ENCODE peak calls at places on chromosomes 1 and 21, in ten cellular contexts. One of them, this sample, is unnamed.

GRCh38 chr1:77833521-77834100 is 54.2 kb downstream of the MIGA1 start:
- DNase-seq in neural crest cell: no peak
- DNase-seq in stimulated activated naive CD8-positive, alpha-beta T cell treated with anti-CD3 and anti-CD28 coated beads, Interleukin-15, Interleukin-2, amounts not matched to agents 100 U/mL and 50 U/mL, for 24 hours: no peak
- DNase-seq in foreskin keratinocyte: no peak
- DNase-seq in ELR: no peak
- DNase-seq in HCEC 1CT: peak; percentile 46
- DNase-seq in lung microvascular endothelial cell: no peak
- DNase-seq in hepatocyte: no peak
- DNase-seq in BJ: no peak
- DNase-seq in cardiac fibroblast: no peak
- DNase-seq in this sample: no peak

GRCh38 chr1:235304549-235305451 is 23.2 kb downstream of the ARID4B start:
- DNase-seq in neural crest cell: no peak
- DNase-seq in stimulated activated naive CD8-positive, alpha-beta T cell treated with anti-CD3 and anti-CD28 coated beads, Interleukin-15, Interleukin-2, amounts not matched to agents 100 U/mL and 50 U/mL, for 24 hours: no peak
- DNase-seq in foreskin keratinocyte: no peak
- DNase-seq in ELR: no peak
- DNase-seq in HCEC 1CT: no peak
- DNase-seq in lung microvascular endothelial cell: no peak
- DNase-seq in hepatocyte: no peak
- DNase-seq in BJ: no peak
- DNase-seq in cardiac fibroblast: peak; percentile 31
- DNase-seq in this sample: peak; percentile 66

GRCh38 chr21:35525443-35525842 is 476.3 kb upstream of the RUNX1 start:
- DNase-seq in neural crest cell: no peak
- DNase-seq in stimulated activated naive CD8-positive, alpha-beta T cell treated with anti-CD3 and anti-CD28 coated beads, Interleukin-15, Interleukin-2, amounts not matched to agents 100 U/mL and 50 U/mL, for 24 hours: no peak
- DNase-seq in foreskin keratinocyte: peak; percentile 73
- DNase-seq in ELR: peak; percentile 64
- DNase-seq in HCEC 1CT: peak; percentile 79
- DNase-seq in lung microvascular endothelial cell: no peak
- DNase-seq in hepatocyte: no peak
- DNase-seq in BJ: no peak
- DNase-seq in cardiac fibroblast: peak; percentile 25
- DNase-seq in this sample: no peak

GRCh38 chr1:9179450-9179849 is 50.5 kb upstream of the GPR157 start:
- DNase-seq in neural crest cell: no peak
- DNase-seq in stimulated activated naive CD8-positive, alpha-beta T cell treated with anti-CD3 and anti-CD28 coated beads, Interleukin-15, Interleukin-2, amounts not matched to agents 100 U/mL and 50 U/mL, for 24 hours: no peak
- DNase-seq in foreskin keratinocyte: no peak
- DNase-seq in ELR: no peak
- DNase-seq in HCEC 1CT: no peak
- DNase-seq in lung microvascular endothelial cell: no peak
- DNase-seq in hepatocyte: no peak
- DNase-seq in BJ: no peak
- DNase-seq in cardiac fibroblast: no peak
- DNase-seq in this sample: no peak

GRCh38 chr1:12654657-12655056 is 10.8 kb downstream of the AADACL4 start:
- DNase-seq in neural crest cell: no peak
- DNase-seq in stimulated activated naive CD8-positive, alpha-beta T cell treated with anti-CD3 and anti-CD28 coated beads, Interleukin-15, Interleukin-2, amounts not matched to agents 100 U/mL and 50 U/mL, for 24 hours: no peak
- DNase-seq in foreskin keratinocyte: no peak
- DNase-seq in ELR: no peak
- DNase-seq in HCEC 1CT: no peak
- DNase-seq in lung microvascular endothelial cell: no peak
- DNase-seq in hepatocyte: peak; percentile 49
- DNase-seq in BJ: no peak
- DNase-seq in cardiac fibroblast: no peak
- DNase-seq in this sample: no peak

GRCh38 chr1:151542710-151543129 is 2.6 kb downstream of the TUFT1 start:
- DNase-seq in neural crest cell: no peak
- DNase-seq in stimulated activated naive CD8-positive, alpha-beta T cell treated with anti-CD3 and anti-CD28 coated beads, Interleukin-15, Interleukin-2, amounts not matched to agents 100 U/mL and 50 U/mL, for 24 hours: no peak
- DNase-seq in foreskin keratinocyte: peak; percentile 88
- DNase-seq in ELR: peak; percentile 89
- DNase-seq in HCEC 1CT: peak; percentile 91
- DNase-seq in lung microvascular endothelial cell: no peak
- DNase-seq in hepatocyte: peak; percentile 41
- DNase-seq in BJ: peak; percentile 84
- DNase-seq in cardiac fibroblast: peak; percentile 54
- DNase-seq in this sample: no peak

GRCh38 chr1:172394167-172394751 is 26.2 kb upstream of the C1orf105 start:
- DNase-seq in neural crest cell: no peak
- DNase-seq in stimulated activated naive CD8-positive, alpha-beta T cell treated with anti-CD3 and anti-CD28 coated beads, Interleukin-15, Interleukin-2, amounts not matched to agents 100 U/mL and 50 U/mL, for 24 hours: peak; percentile 58
- DNase-seq in foreskin keratinocyte: no peak
- DNase-seq in ELR: no peak
- DNase-seq in HCEC 1CT: no peak
- DNase-seq in lung microvascular endothelial cell: peak; percentile 45
- DNase-seq in hepatocyte: peak; percentile 54
- DNase-seq in BJ: no peak
- DNase-seq in cardiac fibroblast: no peak
- DNase-seq in this sample: peak; percentile 4

GRCh38 chr1:91559838-91560514 is 59.3 kb downstream of the CDC7 start:
- DNase-seq in neural crest cell: no peak
- DNase-seq in stimulated activated naive CD8-positive, alpha-beta T cell treated with anti-CD3 and anti-CD28 coated beads, Interleukin-15, Interleukin-2, amounts not matched to agents 100 U/mL and 50 U/mL, for 24 hours: no peak
- DNase-seq in foreskin keratinocyte: no peak
- DNase-seq in ELR: no peak
- DNase-seq in HCEC 1CT: no peak
- DNase-seq in lung microvascular endothelial cell: no peak
- DNase-seq in hepatocyte: no peak
- DNase-seq in BJ: no peak
- DNase-seq in cardiac fibroblast: no peak
- DNase-seq in this sample: no peak

GRCh38 chr1:10691740-10692125 is 104.7 kb downstream of the CASZ1 start:
- DNase-seq in neural crest cell: no peak
- DNase-seq in stimulated activated naive CD8-positive, alpha-beta T cell treated with anti-CD3 and anti-CD28 coated beads, Interleukin-15, Interleukin-2, amounts not matched to agents 100 U/mL and 50 U/mL, for 24 hours: no peak
- DNase-seq in foreskin keratinocyte: no peak
- DNase-seq in ELR: peak; percentile 13
- DNase-seq in HCEC 1CT: no peak
- DNase-seq in lung microvascular endothelial cell: no peak
- DNase-seq in hepatocyte: peak; percentile 75
- DNase-seq in BJ: no peak
- DNase-seq in cardiac fibroblast: peak; percentile 14
- DNase-seq in this sample: no peak

GRCh38 chr1:194309697-194310096 is 1123.3 kb upstream of the B3GALT2 start:
- DNase-seq in neural crest cell: no peak
- DNase-seq in stimulated activated naive CD8-positive, alpha-beta T cell treated with anti-CD3 and anti-CD28 coated beads, Interleukin-15, Interleukin-2, amounts not matched to agents 100 U/mL and 50 U/mL, for 24 hours: no peak
- DNase-seq in foreskin keratinocyte: no peak
- DNase-seq in ELR: no peak
- DNase-seq in HCEC 1CT: no peak
- DNase-seq in lung microvascular endothelial cell: no peak
- DNase-seq in hepatocyte: no peak
- DNase-seq in BJ: no peak
- DNase-seq in cardiac fibroblast: no peak
- DNase-seq in this sample: peak; percentile 5

GRCh38 chr21:36419996-36420395 is 34.8 kb downstream of the CHAF1B start:
- DNase-seq in neural crest cell: peak; percentile 73
- DNase-seq in stimulated activated naive CD8-positive, alpha-beta T cell treated with anti-CD3 and anti-CD28 coated beads, Interleukin-15, Interleukin-2, amounts not matched to agents 100 U/mL and 50 U/mL, for 24 hours: peak; percentile 57
- DNase-seq in foreskin keratinocyte: peak; percentile 67
- DNase-seq in ELR: peak; percentile 86
- DNase-seq in HCEC 1CT: peak; percentile 85
- DNase-seq in lung microvascular endothelial cell: peak; percentile 89
- DNase-seq in hepatocyte: peak; percentile 92
- DNase-seq in BJ: peak; percentile 36
- DNase-seq in cardiac fibroblast: peak; percentile 96
- DNase-seq in this sample: peak; percentile 88

GRCh38 chr1:15543589-15544568 is 17.2 kb downstream of the DNAJC16 start:
- DNase-seq in neural crest cell: no peak
- DNase-seq in stimulated activated naive CD8-positive, alpha-beta T cell treated with anti-CD3 and anti-CD28 coated beads, Interleukin-15, Interleukin-2, amounts not matched to agents 100 U/mL and 50 U/mL, for 24 hours: no peak
- DNase-seq in foreskin keratinocyte: no peak
- DNase-seq in ELR: no peak
- DNase-seq in HCEC 1CT: no peak
- DNase-seq in lung microvascular endothelial cell: peak; percentile 47
- DNase-seq in hepatocyte: no peak
- DNase-seq in BJ: no peak
- DNase-seq in cardiac fibroblast: peak; percentile 74
- DNase-seq in this sample: no peak

GRCh38 chr1:18673976-18674375 is 43.3 kb downstream of the PAX7 start:
- DNase-seq in neural crest cell: no peak
- DNase-seq in stimulated activated naive CD8-positive, alpha-beta T cell treated with anti-CD3 and anti-CD28 coated beads, Interleukin-15, Interleukin-2, amounts not matched to agents 100 U/mL and 50 U/mL, for 24 hours: no peak
- DNase-seq in foreskin keratinocyte: no peak
- DNase-seq in ELR: peak; percentile 13
- DNase-seq in HCEC 1CT: no peak
- DNase-seq in lung microvascular endothelial cell: no peak
- DNase-seq in hepatocyte: no peak
- DNase-seq in BJ: no peak
- DNase-seq in cardiac fibroblast: no peak
- DNase-seq in this sample: no peak

GRCh38 chr1:67724928-67725560 is 40.0 kb downstream of the GADD45A start:
- DNase-seq in neural crest cell: no peak
- DNase-seq in stimulated activated naive CD8-positive, alpha-beta T cell treated with anti-CD3 and anti-CD28 coated beads, Interleukin-15, Interleukin-2, amounts not matched to agents 100 U/mL and 50 U/mL, for 24 hours: no peak
- DNase-seq in foreskin keratinocyte: peak; percentile 77
- DNase-seq in ELR: peak; percentile 75
- DNase-seq in HCEC 1CT: peak; percentile 83
- DNase-seq in lung microvascular endothelial cell: peak; percentile 66
- DNase-seq in hepatocyte: no peak
- DNase-seq in BJ: peak; percentile 66
- DNase-seq in cardiac fibroblast: peak; percentile 95
- DNase-seq in this sample: peak; percentile 99

GRCh38 chr1:225454067-225454618 is 26.3 kb upstream of the LBR start:
- DNase-seq in neural crest cell: no peak
- DNase-seq in stimulated activated naive CD8-positive, alpha-beta T cell treated with anti-CD3 and anti-CD28 coated beads, Interleukin-15, Interleukin-2, amounts not matched to agents 100 U/mL and 50 U/mL, for 24 hours: no peak
- DNase-seq in foreskin keratinocyte: no peak
- DNase-seq in ELR: no peak
- DNase-seq in HCEC 1CT: no peak
- DNase-seq in lung microvascular endothelial cell: peak; percentile 40
- DNase-seq in hepatocyte: no peak
- DNase-seq in BJ: no peak
- DNase-seq in cardiac fibroblast: peak; percentile 55
- DNase-seq in this sample: peak; percentile 72

GRCh38 chr1:223543559-223543958 is 121.9 kb downstream of the CAPN8 start:
- DNase-seq in neural crest cell: no peak
- DNase-seq in stimulated activated naive CD8-positive, alpha-beta T cell treated with anti-CD3 and anti-CD28 coated beads, Interleukin-15, Interleukin-2, amounts not matched to agents 100 U/mL and 50 U/mL, for 24 hours: no peak
- DNase-seq in foreskin keratinocyte: no peak
- DNase-seq in ELR: no peak
- DNase-seq in HCEC 1CT: no peak
- DNase-seq in lung microvascular endothelial cell: no peak
- DNase-seq in hepatocyte: no peak
- DNase-seq in BJ: no peak
- DNase-seq in cardiac fibroblast: no peak
- DNase-seq in this sample: no peak

GRCh38 chr1:93846929-93847810 is 31.8 kb downstream of the DNTTIP2 start:
- DNase-seq in neural crest cell: peak; percentile 86
- DNase-seq in stimulated activated naive CD8-positive, alpha-beta T cell treated with anti-CD3 and anti-CD28 coated beads, Interleukin-15, Interleukin-2, amounts not matched to agents 100 U/mL and 50 U/mL, for 24 hours: peak; percentile 85
- DNase-seq in foreskin keratinocyte: peak; percentile 85
- DNase-seq in ELR: peak; percentile 88
- DNase-seq in HCEC 1CT: peak; percentile 77
- DNase-seq in lung microvascular endothelial cell: peak; percentile 96
- DNase-seq in hepatocyte: peak; percentile 95
- DNase-seq in BJ: no peak
- DNase-seq in cardiac fibroblast: peak; percentile 93
- DNase-seq in this sample: peak; percentile 98

GRCh38 chr1:208077232-208077751 is 166.4 kb upstream of the CD34 start:
- DNase-seq in neural crest cell: no peak
- DNase-seq in stimulated activated naive CD8-positive, alpha-beta T cell treated with anti-CD3 and anti-CD28 coated beads, Interleukin-15, Interleukin-2, amounts not matched to agents 100 U/mL and 50 U/mL, for 24 hours: no peak
- DNase-seq in foreskin keratinocyte: no peak
- DNase-seq in ELR: no peak
- DNase-seq in HCEC 1CT: no peak
- DNase-seq in lung microvascular endothelial cell: no peak
- DNase-seq in hepatocyte: no peak
- DNase-seq in BJ: no peak
- DNase-seq in cardiac fibroblast: no peak
- DNase-seq in this sample: no peak

GRCh38 chr21:41521489-41522027 is 13.6 kb upstream of the TMPRSS2 start:
- DNase-seq in neural crest cell: no peak
- DNase-seq in stimulated activated naive CD8-positive, alpha-beta T cell treated with anti-CD3 and anti-CD28 coated beads, Interleukin-15, Interleukin-2, amounts not matched to agents 100 U/mL and 50 U/mL, for 24 hours: no peak
- DNase-seq in foreskin keratinocyte: no peak
- DNase-seq in ELR: no peak
- DNase-seq in HCEC 1CT: no peak
- DNase-seq in lung microvascular endothelial cell: no peak
- DNase-seq in hepatocyte: no peak
- DNase-seq in BJ: no peak
- DNase-seq in cardiac fibroblast: no peak
- DNase-seq in this sample: no peak

GRCh38 chr1:173360478-173361063 is 116.6 kb upstream of the PRDX6 start:
- DNase-seq in neural crest cell: no peak
- DNase-seq in stimulated activated naive CD8-positive, alpha-beta T cell treated with anti-CD3 and anti-CD28 coated beads, Interleukin-15, Interleukin-2, amounts not matched to agents 100 U/mL and 50 U/mL, for 24 hours: no peak
- DNase-seq in foreskin keratinocyte: no peak
- DNase-seq in ELR: no peak
- DNase-seq in HCEC 1CT: no peak
- DNase-seq in lung microvascular endothelial cell: no peak
- DNase-seq in hepatocyte: no peak
- DNase-seq in BJ: no peak
- DNase-seq in cardiac fibroblast: no peak
- DNase-seq in this sample: no peak

GRCh38 chr1:41802532-41803501 is 115.9 kb downstream of the HIVEP3 start:
- DNase-seq in neural crest cell: no peak
- DNase-seq in stimulated activated naive CD8-positive, alpha-beta T cell treated with anti-CD3 and anti-CD28 coated beads, Interleukin-15, Interleukin-2, amounts not matched to agents 100 U/mL and 50 U/mL, for 24 hours: no peak
- DNase-seq in foreskin keratinocyte: peak; percentile 60
- DNase-seq in ELR: no peak
- DNase-seq in HCEC 1CT: no peak
- DNase-seq in lung microvascular endothelial cell: no peak
- DNase-seq in hepatocyte: no peak
- DNase-seq in BJ: no peak
- DNase-seq in cardiac fibroblast: no peak
- DNase-seq in this sample: no peak

GRCh38 chr1:53390261-53390660 is 62.4 kb upstream of the LRP8 start:
- DNase-seq in neural crest cell: no peak
- DNase-seq in stimulated activated naive CD8-positive, alpha-beta T cell treated with anti-CD3 and anti-CD28 coated beads, Interleukin-15, Interleukin-2, amounts not matched to agents 100 U/mL and 50 U/mL, for 24 hours: no peak
- DNase-seq in foreskin keratinocyte: no peak
- DNase-seq in ELR: no peak
- DNase-seq in HCEC 1CT: no peak
- DNase-seq in lung microvascular endothelial cell: no peak
- DNase-seq in hepatocyte: no peak
- DNase-seq in BJ: no peak
- DNase-seq in cardiac fibroblast: no peak
- DNase-seq in this sample: no peak

GRCh38 chr1:231315887-231316286 is 21.8 kb downstream of the EXOC8 start:
- DNase-seq in neural crest cell: no peak
- DNase-seq in stimulated activated naive CD8-positive, alpha-beta T cell treated with anti-CD3 and anti-CD28 coated beads, Interleukin-15, Interleukin-2, amounts not matched to agents 100 U/mL and 50 U/mL, for 24 hours: peak; percentile 49
- DNase-seq in foreskin keratinocyte: no peak
- DNase-seq in ELR: peak; percentile 63
- DNase-seq in HCEC 1CT: peak; percentile 13
- DNase-seq in lung microvascular endothelial cell: peak; percentile 56
- DNase-seq in hepatocyte: peak; percentile 24
- DNase-seq in BJ: no peak
- DNase-seq in cardiac fibroblast: peak; percentile 55
- DNase-seq in this sample: peak; percentile 61

GRCh38 chr1:59220356-59220755 is 76.5 kb upstream of the FGGY start:
- DNase-seq in neural crest cell: no peak
- DNase-seq in stimulated activated naive CD8-positive, alpha-beta T cell treated with anti-CD3 and anti-CD28 coated beads, Interleukin-15, Interleukin-2, amounts not matched to agents 100 U/mL and 50 U/mL, for 24 hours: no peak
- DNase-seq in foreskin keratinocyte: no peak
- DNase-seq in ELR: no peak
- DNase-seq in HCEC 1CT: no peak
- DNase-seq in lung microvascular endothelial cell: no peak
- DNase-seq in hepatocyte: no peak
- DNase-seq in BJ: no peak
- DNase-seq in cardiac fibroblast: no peak
- DNase-seq in this sample: peak; percentile 20

GRCh38 chr21:38824124-38824822 is 18.5 kb downstream of the ETS2 start:
- DNase-seq in neural crest cell: no peak
- DNase-seq in stimulated activated naive CD8-positive, alpha-beta T cell treated with anti-CD3 and anti-CD28 coated beads, Interleukin-15, Interleukin-2, amounts not matched to agents 100 U/mL and 50 U/mL, for 24 hours: no peak
- DNase-seq in foreskin keratinocyte: no peak
- DNase-seq in ELR: peak; percentile 61
- DNase-seq in HCEC 1CT: peak; percentile 93
- DNase-seq in lung microvascular endothelial cell: no peak
- DNase-seq in hepatocyte: no peak
- DNase-seq in BJ: peak; percentile 62
- DNase-seq in cardiac fibroblast: peak; percentile 74
- DNase-seq in this sample: no peak

GRCh38 chr1:1622578-1623094 is 7.3 kb downstream of the MIB2 start:
- DNase-seq in neural crest cell: no peak
- DNase-seq in stimulated activated naive CD8-positive, alpha-beta T cell treated with anti-CD3 and anti-CD28 coated beads, Interleukin-15, Interleukin-2, amounts not matched to agents 100 U/mL and 50 U/mL, for 24 hours: no peak
- DNase-seq in foreskin keratinocyte: no peak
- DNase-seq in ELR: no peak
- DNase-seq in HCEC 1CT: no peak
- DNase-seq in lung microvascular endothelial cell: no peak
- DNase-seq in hepatocyte: no peak
- DNase-seq in BJ: no peak
- DNase-seq in cardiac fibroblast: no peak
- DNase-seq in this sample: no peak

GRCh38 chr1:167715653-167716302 is 6.0 kb upstream of the MPZL1 start:
- DNase-seq in neural crest cell: no peak
- DNase-seq in stimulated activated naive CD8-positive, alpha-beta T cell treated with anti-CD3 and anti-CD28 coated beads, Interleukin-15, Interleukin-2, amounts not matched to agents 100 U/mL and 50 U/mL, for 24 hours: no peak
- DNase-seq in foreskin keratinocyte: peak; percentile 28
- DNase-seq in ELR: no peak
- DNase-seq in HCEC 1CT: no peak
- DNase-seq in lung microvascular endothelial cell: no peak
- DNase-seq in hepatocyte: no peak
- DNase-seq in BJ: no peak
- DNase-seq in cardiac fibroblast: no peak
- DNase-seq in this sample: peak; percentile 56

GRCh38 chr1:110155878-110156522 is 5.7 kb downstream of the SLC6A17 start:
- DNase-seq in neural crest cell: peak; percentile 71
- DNase-seq in stimulated activated naive CD8-positive, alpha-beta T cell treated with anti-CD3 and anti-CD28 coated beads, Interleukin-15, Interleukin-2, amounts not matched to agents 100 U/mL and 50 U/mL, for 24 hours: peak; percentile 68
- DNase-seq in foreskin keratinocyte: peak; percentile 42
- DNase-seq in ELR: peak; percentile 47
- DNase-seq in HCEC 1CT: peak; percentile 26
- DNase-seq in lung microvascular endothelial cell: peak; percentile 76
- DNase-seq in hepatocyte: peak; percentile 87
- DNase-seq in BJ: no peak
- DNase-seq in cardiac fibroblast: peak; percentile 62
- DNase-seq in this sample: peak; percentile 8